ENCODE peak calls at places on chromosomes 12 and 14, in seven cellular contexts. E, O, A, F, Z, W and U are unnamed samples.

GRCh38 chr12:64801381-64801780 is 23.1 kb upstream of the TBC1D30 start:
- DNase-seq in E (no peak), O (no peak), A (no peak), F (no peak), Z (no peak), W (no peak), U (no peak)

GRCh38 chr14:54974773-54975414 is 52.0 kb downstream of the WDHD1 start:
- DNase-seq in E (no peak), O (no peak), A (no peak), F (no peak), Z (no peak), W (no peak), U (no peak)

GRCh38 chr12:114164354-114164753 is 198.2 kb upstream of the RBM19 start:
- DNase-seq in E (no peak), O (no peak), A (no peak), F (no peak), Z (no peak), W (no peak), U (no peak)

GRCh38 chr12:106138279-106138645 is 492 bp downstream of the NUAK1 start:
- DNase-seq in E (no peak), O (no peak), A (no peak), F (no peak), Z (no peak), W (no peak), U (no peak)

GRCh38 chr12:68933564-68933893 is 558 bp upstream of the CPM start:
- DNase-seq in E (no peak), O (no peak), A (no peak), F (no peak), Z (no peak), W (no peak), U (no peak)

GRCh38 chr12:94312388-94312787 is 147.3 kb downstream of the CEP83 start:
- DNase-seq in E (no peak), O (no peak), A (no peak), F (no peak), Z (no peak), W (no peak), U (no peak)

GRCh38 chr14:72607386-72608125 is 286.3 kb downstream of the DPF3 start:
- DNase-seq in E (peak), O (no peak), A (no peak), F (peak), Z (no peak), W (no peak), U (peak)

GRCh38 chr12:130768120-130768519 is 52.0 kb upstream of the RIMBP2 start:
- DNase-seq in E (no peak), O (no peak), A (no peak), F (no peak), Z (peak), W (no peak), U (no peak)

GRCh38 chr14:90017371-90017770 is 44.4 kb upstream of the KCNK13 start:
- DNase-seq in E (no peak), O (no peak), A (no peak), F (peak), Z (no peak), W (no peak), U (no peak)

GRCh38 chr12:123712780-123713319 is 697 bp downstream of the ATP6V0A2 start:
- DNase-seq in E (peak), O (no peak), A (no peak), F (no peak), Z (no peak), W (no peak), U (peak)

GRCh38 chr12:102913453-102914226 is 3.4 kb downstream of the PAH start:
- DNase-seq in E (no peak), O (no peak), A (no peak), F (no peak), Z (peak), W (no peak), U (no peak)

GRCh38 chr14:33551963-33552362 is 398.9 kb downstream of the EGLN3 start:
- DNase-seq in E (no peak), O (no peak), A (no peak), F (no peak), Z (no peak), W (no peak), U (no peak)

GRCh38 chr12:14913381-14913781 is 25.0 kb downstream of the ERP27 start:
- DNase-seq in E (no peak), O (peak), A (no peak), F (no peak), Z (peak), W (no peak), U (no peak)

GRCh38 chr14:70971588-70971987 is 64.3 kb downstream of the PCNX1 start:
- DNase-seq in E (no peak), O (no peak), A (no peak), F (no peak), Z (no peak), W (no peak), U (no peak)

GRCh38 chr12:124514996-124515932 is 52.1 kb downstream of the NCOR2 start:
- DNase-seq in E (no peak), O (no peak), A (no peak), F (no peak), Z (no peak), W (no peak), U (no peak)

GRCh38 chr12:104420868-104421267 is 35.9 kb upstream of the CHST11 start:
- DNase-seq in E (no peak), O (no peak), A (no peak), F (no peak), Z (peak), W (no peak), U (no peak)

GRCh38 chr12:108515916-108516315 is 839 bp downstream of the FICD start:
- DNase-seq in E (no peak), O (no peak), A (no peak), F (no peak), Z (no peak), W (no peak), U (no peak)

GRCh38 chr12:12608557-12608957 is 3.1 kb upstream of the CREBL2 start:
- DNase-seq in E (peak), O (no peak), A (no peak), F (no peak), Z (no peak), W (no peak), U (peak)

GRCh38 chr14:21070610-21071224 is 613 bp downstream of the ARHGEF40 start:
- DNase-seq in E (peak), O (peak), A (no peak), F (peak), Z (no peak), W (peak), U (peak)

GRCh38 chr14:104147346-104148125 is 9.1 kb downstream of the KIF26A start:
- DNase-seq in E (no peak), O (no peak), A (no peak), F (no peak), Z (no peak), W (no peak), U (no peak)

GRCh38 chr12:19530631-19531020 is 91.3 kb downstream of the AEBP2 start:
- DNase-seq in E (peak), O (no peak), A (no peak), F (peak), Z (peak), W (no peak), U (no peak)

GRCh38 chr12:89836026-89836425 is 127.4 kb upstream of the ATP2B1 start:
- DNase-seq in E (no peak), O (no peak), A (no peak), F (no peak), Z (peak), W (no peak), U (no peak)

DNA sequence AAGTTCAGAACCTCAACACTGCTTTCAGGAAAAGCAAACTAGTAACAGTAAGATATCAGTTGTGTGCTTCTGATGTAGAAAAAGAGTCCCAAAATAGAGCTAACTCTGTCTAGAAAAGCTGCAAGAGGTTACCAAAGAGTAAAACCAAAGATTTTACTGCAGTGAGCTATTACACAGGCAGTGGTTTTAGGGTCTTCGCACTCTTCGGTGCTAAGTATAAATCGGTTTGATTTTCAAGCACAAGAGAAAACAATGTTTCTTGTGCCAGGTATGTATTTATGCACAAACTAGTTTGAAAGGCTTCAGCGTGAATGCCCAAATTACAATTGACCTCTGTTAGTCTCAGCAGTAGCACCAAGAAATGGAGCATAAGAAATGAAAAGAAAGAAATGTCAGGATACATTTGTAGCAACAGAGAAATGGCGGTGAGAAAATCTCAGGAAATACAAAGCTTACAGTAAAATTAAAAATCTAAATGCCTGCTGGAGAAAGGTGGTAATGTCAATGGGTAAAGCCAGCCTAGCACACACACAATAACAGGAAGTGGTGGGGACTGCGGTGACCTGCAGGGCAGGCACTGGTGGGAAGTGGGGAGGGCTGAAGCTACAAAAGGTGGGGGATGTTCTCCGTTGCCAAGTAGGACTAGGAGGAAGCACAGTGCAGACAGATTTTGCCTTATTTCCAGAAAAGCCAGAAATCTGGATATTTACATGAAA is 18.0 kb upstream of the DYRK2 start:
- DNase-seq in E (peak), O (peak), A (no peak), F (no peak), Z (no peak), W (peak), U (peak)
- H3K4me3 ChIP-seq in E (no peak), O (no peak), A (no peak), F (no peak), Z (no peak), W (no peak), U (no peak)

DNA sequence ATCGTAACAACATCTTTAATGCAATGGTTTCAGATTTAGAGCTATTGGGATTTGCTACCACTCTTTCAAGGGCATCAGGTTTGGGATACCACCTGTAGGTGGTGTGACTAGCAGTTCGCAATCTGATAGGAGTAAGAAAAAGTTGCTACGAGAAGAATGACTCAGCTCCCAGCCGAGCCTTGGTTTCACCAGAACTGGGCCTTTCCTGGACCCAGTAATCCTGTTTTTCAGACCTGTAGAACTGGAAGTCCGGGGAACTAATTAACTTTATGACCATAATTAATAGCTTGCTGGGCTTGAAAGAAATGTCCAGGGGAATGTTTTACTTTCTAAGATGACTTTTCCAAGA is 770 bp downstream of the ABHD4 start:
- DNase-seq in E (peak), O (peak), A (peak), F (peak), Z (peak), W (peak), U (peak)
- TF ChIP-seq CTCF in E (peak), O (no peak), A (peak), F (peak), Z (peak), W (peak), U (peak)

DNA sequence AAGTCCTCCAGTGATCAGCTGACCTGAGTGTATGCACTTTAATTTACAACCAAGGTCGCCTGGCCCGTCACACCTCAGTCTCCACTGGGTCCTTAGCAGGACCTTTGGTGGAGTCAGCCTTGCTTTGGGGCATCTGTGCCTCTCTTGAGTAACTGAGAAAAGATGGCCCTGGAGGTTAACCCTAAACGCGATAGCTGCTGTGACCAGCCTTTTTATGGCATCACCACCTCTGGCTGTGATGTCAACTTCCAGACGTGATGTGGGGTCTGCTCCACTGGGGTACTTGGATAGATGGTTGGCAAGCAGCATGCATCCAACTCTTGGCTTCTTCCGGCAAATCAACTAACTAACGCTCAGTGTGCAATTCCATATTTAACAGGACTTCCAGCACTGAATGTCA is 122.8 kb upstream of the RTL1 start:
- DNase-seq in E (no peak), O (no peak), A (no peak), F (no peak), Z (no peak), W (no peak), U (no peak)
- H3K4me3 ChIP-seq in E (no peak), O (no peak), A (no peak), F (no peak), Z (no peak), W (no peak), U (no peak)

GRCh38 chr12:120257041-120257821 is 8.3 kb downstream of the PXN start:
- DNase-seq in E (peak), O (no peak), A (peak), F (peak), Z (peak), W (peak), U (peak)

GRCh38 chr12:120249875-120250795 is 15.4 kb downstream of the PXN start:
- DNase-seq in E (no peak), O (no peak), A (no peak), F (no peak), Z (no peak), W (peak), U (no peak)

GRCh38 chr12:120258323-120258896 is 7.1 kb downstream of the PXN start:
- DNase-seq in E (no peak), O (no peak), A (no peak), F (no peak), Z (no peak), W (no peak), U (no peak)

GRCh38 chr12:120252071-120252906 is 13.2 kb downstream of the PXN start:
- DNase-seq in E (no peak), O (no peak), A (no peak), F (no peak), Z (no peak), W (no peak), U (no peak)

GRCh38 chr12:120254809-120255208 is 10.7 kb downstream of the PXN start:
- DNase-seq in E (no peak), O (no peak), A (no peak), F (no peak), Z (no peak), W (no peak), U (no peak)
- TF ChIP-seq CTCF in E (peak), O (no peak), A (peak), F (no peak), Z (no peak), W (no peak), U (no peak)

DNA sequence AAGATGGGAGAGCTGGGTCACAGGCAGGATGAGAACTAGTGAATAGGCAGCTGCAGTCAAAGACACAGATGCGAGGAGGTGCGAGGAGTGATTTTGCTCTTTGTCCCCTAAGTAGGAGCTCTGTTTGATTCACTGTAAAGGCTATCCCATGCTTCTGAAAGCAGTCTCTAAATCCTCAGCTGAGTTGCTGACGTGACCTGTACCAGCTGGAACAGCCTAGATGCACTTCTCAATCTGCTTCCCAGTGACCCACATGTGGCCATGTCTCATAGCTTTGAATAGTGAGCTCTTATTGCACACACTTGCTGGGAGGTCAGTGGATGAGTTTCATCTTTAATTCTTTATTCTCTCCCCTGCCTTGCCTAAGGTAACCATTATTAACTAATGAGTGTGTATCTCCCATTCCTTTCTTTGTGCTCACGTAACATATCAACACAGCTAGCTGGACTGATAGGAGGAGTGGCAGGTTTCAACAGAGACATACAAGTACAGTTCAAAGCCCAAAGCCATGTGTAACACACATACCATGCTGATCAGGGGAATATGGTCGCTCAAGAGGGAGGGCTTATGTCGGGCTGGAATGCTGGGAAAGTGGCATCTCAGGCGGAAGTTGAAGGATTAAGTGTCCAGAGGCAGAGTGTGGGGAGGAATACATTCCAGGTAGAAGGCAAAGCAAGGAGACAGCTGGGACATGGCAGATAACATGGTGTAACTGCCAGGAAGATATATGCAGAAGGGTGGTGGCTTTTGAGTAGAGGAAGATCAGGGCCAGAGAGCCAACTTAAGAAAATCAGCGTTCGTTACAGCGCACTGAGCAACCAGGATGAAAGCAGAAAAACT is 15.4 kb upstream of the YY1 start:
- DNase-seq in E (peak), O (no peak), A (peak), F (no peak), Z (peak), W (no peak), U (no peak)
- H3K4me3 ChIP-seq in E (no peak), O (no peak), A (no peak), F (no peak), Z (no peak), W (no peak), U (no peak)

GRCh38 chr12:80196419-80196818 is 97.1 kb downstream of the OTOGL start:
- DNase-seq in E (no peak), O (no peak), A (no peak), F (no peak), Z (no peak), W (no peak), U (no peak)

GRCh38 chr12:80192087-80192486 is 92.8 kb downstream of the OTOGL start:
- DNase-seq in E (no peak), O (no peak), A (no peak), F (no peak), Z (no peak), W (no peak), U (no peak)

GRCh38 chr12:80193900-80194299 is 94.6 kb downstream of the OTOGL start:
- DNase-seq in E (no peak), O (no peak), A (no peak), F (no peak), Z (no peak), W (no peak), U (no peak)

GRCh38 chr12:80195737-80196136 is 96.4 kb downstream of the OTOGL start:
- DNase-seq in E (no peak), O (no peak), A (no peak), F (no peak), Z (peak), W (no peak), U (no peak)

GRCh38 chr12:80195143-80195726 is 95.9 kb downstream of the OTOGL start:
- DNase-seq in E (peak), O (no peak), A (peak), F (peak), Z (peak), W (peak), U (peak)
- TF ChIP-seq CTCF in E (peak), O (peak), A (peak), F (peak), Z (peak), W (peak), U (peak)